ENCODE peak calls at places on chromosome 17, in five cellular contexts. One of them, this sample, is unnamed.

GRCh38 chr17:3572231-3572630 is 14.6 kb upstream of the TRPV3 start:
- DNase-seq in iris pigment epithelial cell: no peak
- DNase-seq in T-helper 17 cell: no peak
- DNase-seq in astrocyte of the spinal cord: no peak
- DNase-seq in HTR-8/SVneo: no peak
- DNase-seq in this sample: no peak

GRCh38 chr17:11996722-11997146 is 541 bp downstream of the ZNF18 start:
- DNase-seq in T-helper 17 cell: no peak
- DNase-seq in astrocyte of the spinal cord: no peak
- DNase-seq in iris pigment epithelial cell: peak
- DNase-seq in HTR-8/SVneo: no peak
- DNase-seq in this sample: peak

GRCh38 chr17:47694018-47694817 is at the start of gene TBKBP1:
- DNase-seq in astrocyte of the spinal cord: no peak
- DNase-seq in iris pigment epithelial cell: no peak
- DNase-seq in T-helper 17 cell: peak
- DNase-seq in HTR-8/SVneo: peak
- DNase-seq in this sample: no peak

GRCh38 chr17:62916684-62917571 is 49.1 kb upstream of the TANC2 start:
- DNase-seq in iris pigment epithelial cell: peak
- DNase-seq in astrocyte of the spinal cord: peak
- DNase-seq in HTR-8/SVneo: no peak
- DNase-seq in T-helper 17 cell: no peak
- DNase-seq in this sample: no peak

GRCh38 chr17:8162232-8162996 is at the start of gene VAMP2:
- DNase-seq in iris pigment epithelial cell: peak
- DNase-seq in T-helper 17 cell: peak
- DNase-seq in HTR-8/SVneo: no peak
- DNase-seq in astrocyte of the spinal cord: peak
- DNase-seq in this sample: no peak

GRCh38 chr17:970388-970768 is 9.2 kb downstream of the NXN start:
- DNase-seq in HTR-8/SVneo: no peak
- DNase-seq in T-helper 17 cell: no peak
- DNase-seq in iris pigment epithelial cell: no peak
- DNase-seq in astrocyte of the spinal cord: no peak
- DNase-seq in this sample: no peak

GRCh38 chr17:3978421-3979275 is 14.4 kb upstream of the ATP2A3 start:
- DNase-seq in HTR-8/SVneo: no peak
- DNase-seq in T-helper 17 cell: no peak
- DNase-seq in astrocyte of the spinal cord: no peak
- DNase-seq in iris pigment epithelial cell: no peak
- DNase-seq in this sample: peak

GRCh38 chr17:58271532-58271931 is 9.2 kb downstream of the MPO start:
- DNase-seq in iris pigment epithelial cell: no peak
- DNase-seq in HTR-8/SVneo: no peak
- DNase-seq in T-helper 17 cell: no peak
- DNase-seq in astrocyte of the spinal cord: no peak
- DNase-seq in this sample: no peak

GRCh38 chr17:78665952-78666920 is 89.0 kb upstream of the DNAH17 start:
- DNase-seq in astrocyte of the spinal cord: no peak
- DNase-seq in T-helper 17 cell: peak
- DNase-seq in HTR-8/SVneo: no peak
- DNase-seq in iris pigment epithelial cell: no peak
- DNase-seq in this sample: peak

GRCh38 chr17:54901230-54901847 is 687 bp downstream of the TOM1L1 start:
- DNase-seq in astrocyte of the spinal cord: peak
- DNase-seq in T-helper 17 cell: no peak
- DNase-seq in HTR-8/SVneo: peak
- DNase-seq in iris pigment epithelial cell: no peak
- DNase-seq in this sample: peak

GRCh38 chr17:8300629-8301242 is 5.5 kb upstream of the SLC25A35 start:
- DNase-seq in iris pigment epithelial cell: peak
- DNase-seq in HTR-8/SVneo: peak
- DNase-seq in astrocyte of the spinal cord: peak
- DNase-seq in T-helper 17 cell: peak
- DNase-seq in this sample: peak

GRCh38 chr17:37737081-37737480 is 7.8 kb downstream of the HNF1B start:
- DNase-seq in iris pigment epithelial cell: peak
- DNase-seq in HTR-8/SVneo: no peak
- DNase-seq in T-helper 17 cell: no peak
- DNase-seq in astrocyte of the spinal cord: no peak
- DNase-seq in this sample: no peak

GRCh38 chr17:1829579-1830257 is at the start of the genes RPA1 and SMYD4:
- DNase-seq in HTR-8/SVneo: peak
- DNase-seq in astrocyte of the spinal cord: peak
- DNase-seq in iris pigment epithelial cell: peak
- DNase-seq in T-helper 17 cell: peak
- DNase-seq in this sample: peak

GRCh38 chr17:57442401-57442823 is 186.1 kb downstream of the MSI2 start:
- DNase-seq in HTR-8/SVneo: no peak
- DNase-seq in astrocyte of the spinal cord: peak
- DNase-seq in iris pigment epithelial cell: peak
- DNase-seq in T-helper 17 cell: no peak
- DNase-seq in this sample: no peak

GRCh38 chr17:29838961-29839360 is 91.1 kb downstream of the SSH2 start:
- DNase-seq in HTR-8/SVneo: no peak
- DNase-seq in T-helper 17 cell: no peak
- DNase-seq in astrocyte of the spinal cord: peak
- DNase-seq in iris pigment epithelial cell: peak
- DNase-seq in this sample: no peak

GRCh38 chr17:80790021-80790765 is 201.4 kb upstream of the CHMP6 start:
- DNase-seq in HTR-8/SVneo: no peak
- DNase-seq in astrocyte of the spinal cord: no peak
- DNase-seq in T-helper 17 cell: no peak
- DNase-seq in iris pigment epithelial cell: peak
- DNase-seq in this sample: no peak

GRCh38 chr17:56866496-56866895 is 32.5 kb downstream of the DGKE start:
- DNase-seq in HTR-8/SVneo: no peak
- DNase-seq in iris pigment epithelial cell: no peak
- DNase-seq in T-helper 17 cell: no peak
- DNase-seq in astrocyte of the spinal cord: no peak
- DNase-seq in this sample: no peak

GRCh38 chr17:40026816-40027613 is 11.8 kb downstream of the CSF3 start:
- DNase-seq in T-helper 17 cell: peak
- DNase-seq in iris pigment epithelial cell: peak
- DNase-seq in HTR-8/SVneo: peak
- DNase-seq in astrocyte of the spinal cord: peak
- DNase-seq in this sample: peak

GRCh38 chr17:1830288-1830687 is 483 bp downstream of the RPA1 start:
- DNase-seq in astrocyte of the spinal cord: peak
- DNase-seq in T-helper 17 cell: no peak
- DNase-seq in HTR-8/SVneo: peak
- DNase-seq in iris pigment epithelial cell: peak
- DNase-seq in this sample: peak

GRCh38 chr17:57331423-57331822 is 75.1 kb downstream of the MSI2 start:
- DNase-seq in HTR-8/SVneo: no peak
- DNase-seq in astrocyte of the spinal cord: no peak
- DNase-seq in T-helper 17 cell: no peak
- DNase-seq in iris pigment epithelial cell: no peak
- DNase-seq in this sample: no peak

GRCh38 chr17:2854662-2855061 is 58.4 kb downstream of the RAP1GAP2 start:
- DNase-seq in astrocyte of the spinal cord: no peak
- DNase-seq in T-helper 17 cell: no peak
- DNase-seq in HTR-8/SVneo: no peak
- DNase-seq in iris pigment epithelial cell: no peak
- DNase-seq in this sample: peak

GRCh38 chr17:15255713-15256454 is 9.2 kb downstream of the PMP22 start:
- DNase-seq in T-helper 17 cell: no peak
- DNase-seq in iris pigment epithelial cell: peak
- DNase-seq in astrocyte of the spinal cord: no peak
- DNase-seq in HTR-8/SVneo: no peak
- DNase-seq in this sample: no peak

GRCh38 chr17:2157081-2157480 is 102.2 kb downstream of the HIC1 start:
- DNase-seq in HTR-8/SVneo: no peak
- DNase-seq in iris pigment epithelial cell: peak
- DNase-seq in astrocyte of the spinal cord: peak
- DNase-seq in T-helper 17 cell: no peak
- DNase-seq in this sample: no peak

GRCh38 chr17:12256380-12256995 is 235.8 kb downstream of the MAP2K4 start:
- DNase-seq in HTR-8/SVneo: peak
- DNase-seq in T-helper 17 cell: no peak
- DNase-seq in iris pigment epithelial cell: peak
- DNase-seq in astrocyte of the spinal cord: peak
- DNase-seq in this sample: peak

GRCh38 chr17:43175213-43176118 is 4.5 kb downstream of the NBR1 start:
- DNase-seq in T-helper 17 cell: no peak
- DNase-seq in iris pigment epithelial cell: peak
- DNase-seq in astrocyte of the spinal cord: peak
- DNase-seq in HTR-8/SVneo: no peak
- DNase-seq in this sample: peak

GRCh38 chr17:66425751-66426396 is 123.5 kb downstream of the PRKCA start:
- DNase-seq in astrocyte of the spinal cord: no peak
- DNase-seq in HTR-8/SVneo: no peak
- DNase-seq in iris pigment epithelial cell: no peak
- DNase-seq in T-helper 17 cell: no peak
- DNase-seq in this sample: no peak

GRCh38 chr17:7809086-7809790 is 24.8 kb upstream of the KDM6B start:
- DNase-seq in T-helper 17 cell: no peak
- DNase-seq in HTR-8/SVneo: no peak
- DNase-seq in astrocyte of the spinal cord: no peak
- DNase-seq in iris pigment epithelial cell: no peak
- DNase-seq in this sample: peak

GRCh38 chr17:50593321-50593720 is 32.8 kb downstream of the CACNA1G start:
- DNase-seq in iris pigment epithelial cell: no peak
- DNase-seq in astrocyte of the spinal cord: no peak
- DNase-seq in HTR-8/SVneo: no peak
- DNase-seq in T-helper 17 cell: no peak
- DNase-seq in this sample: no peak